ENCODE peak calls at places on chromosomes 6 and 20, in seven cellular contexts. P is GM12878, S is SK-N-SH, H is H1, O is HCT116, C is K562, N is HepG2. V is an unnamed sample.

GRCh38 chr20:16459019-16459700 is 114.1 kb downstream of the KIF16B start:
- DNase-seq in P (no peak), N (no peak), H (no peak), S (no peak), C (peak), O (no peak), V (no peak)

GRCh38 chr20:63441777-63442493 is 30.5 kb downstream of the KCNQ2 start:
- DNase-seq in O (peak), S (peak), C (no peak), H (peak), P (peak), N (peak), V (peak)

GRCh38 chr20:31811796-31812728 is 7.1 kb upstream of the MYLK2 start:
- DNase-seq in N (no peak), C (peak), O (no peak), H (no peak), S (no peak), P (no peak), V (no peak)

GRCh38 chr6:125020385-125020784 is 58.1 kb downstream of the RNF217 start:
- DNase-seq in C (peak), O (no peak), S (no peak), N (no peak), P (no peak), H (no peak), V (no peak)

GRCh38 chr20:49989234-49990065 is 6.7 kb downstream of the SNAI1 start:
- DNase-seq in P (no peak), N (no peak), H (peak), S (peak), C (peak), O (no peak), V (no peak)

GRCh38 chr20:43667341-43668132 is 623 bp downstream of the MYBL2 start:
- DNase-seq in P (no peak), H (peak), N (no peak), O (no peak), S (peak), C (peak), V (peak)

GRCh38 chr20:9427977-9428607 is 86.3 kb upstream of the LAMP5 start:
- DNase-seq in S (no peak), C (no peak), O (no peak), H (no peak), P (no peak), N (no peak), V (no peak)

GRCh38 chr6:146860583-146860982 is 261.8 kb downstream of the ADGB start:
- DNase-seq in P (no peak), C (no peak), H (no peak), O (no peak), S (peak), N (no peak), V (peak)

GRCh38 chr6:84193140-84193708 is 34.2 kb downstream of the CEP162 start:
- DNase-seq in C (no peak), S (no peak), O (peak), N (no peak), P (no peak), H (no peak), V (no peak)

DNA sequence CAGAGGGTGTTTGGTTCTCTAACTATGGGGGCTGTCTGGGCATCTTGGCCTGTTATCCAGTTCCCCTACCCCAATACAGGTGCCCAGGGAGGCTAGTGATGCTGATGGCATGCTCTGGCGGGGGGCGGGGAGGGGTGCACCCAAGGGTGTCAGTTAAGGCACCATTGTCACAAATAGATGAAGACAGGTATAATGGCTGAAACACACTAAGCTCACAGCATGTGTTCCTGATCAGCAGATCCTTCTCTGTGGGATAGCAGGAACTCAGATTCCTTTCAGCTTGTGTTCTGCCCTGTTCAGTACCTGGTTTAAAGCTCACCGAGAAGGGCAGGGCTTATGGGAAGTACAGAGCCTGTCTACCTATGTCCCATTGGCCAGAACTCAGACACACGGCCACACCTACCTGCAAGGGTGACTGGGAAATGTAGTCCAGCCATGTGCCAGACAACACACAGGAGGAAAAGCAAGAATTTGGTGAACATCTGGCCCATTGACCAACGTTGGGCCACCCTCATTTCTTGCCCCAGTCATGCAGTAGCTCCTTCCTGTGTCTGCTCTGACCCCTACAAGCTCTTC is 3.4 kb upstream of the RSPO4 start:
- DNase-seq in P (peak), S (peak), C (peak), O (peak), N (peak), H (peak), V (peak)
- TF ChIP-seq JUND in P (no peak), S (no peak), C (no peak), O (no peak), N (no peak), H (no peak), V (no peak)

DNA sequence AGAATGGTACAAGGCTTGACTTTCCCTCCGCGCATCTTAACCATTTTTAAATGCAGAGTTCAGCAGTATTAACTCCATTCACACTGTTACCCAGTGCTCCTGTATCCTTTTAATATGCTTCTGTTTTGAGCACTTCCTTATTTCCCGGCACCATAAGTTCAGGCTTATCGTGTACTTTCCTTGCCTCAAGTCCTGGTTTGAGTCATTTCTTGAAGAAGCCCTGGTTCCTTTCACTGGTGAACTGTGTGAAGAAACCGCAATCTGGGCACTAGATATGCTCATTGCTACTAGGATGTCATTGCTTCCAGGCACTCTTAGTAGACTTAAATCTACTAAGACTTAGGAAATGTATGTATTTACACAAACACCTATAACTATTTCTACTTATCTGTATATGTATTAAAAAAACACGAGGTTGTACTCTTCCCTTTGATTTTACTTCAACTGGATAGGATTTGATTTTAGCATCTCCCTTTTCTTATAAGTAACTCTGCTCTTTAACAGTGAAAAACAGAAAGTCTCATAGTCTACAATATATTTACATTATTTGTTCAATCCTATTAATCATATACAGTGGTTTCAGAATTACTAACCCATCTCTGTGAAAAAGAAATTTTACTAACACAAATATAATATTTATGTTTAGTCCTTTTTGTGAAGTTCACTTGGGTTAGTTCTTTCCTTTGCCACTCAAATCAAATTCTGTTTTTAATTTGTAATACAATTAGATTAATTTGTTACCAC is 135.5 kb downstream of the CDKAL1 start:
- DNase-seq in C (no peak), N (no peak), H (no peak), O (no peak), P (peak), S (no peak), V (no peak)
- TF ChIP-seq JUND in C (no peak), N (no peak), H (no peak), O (no peak), P (peak), S (no peak), V (no peak)

DNA sequence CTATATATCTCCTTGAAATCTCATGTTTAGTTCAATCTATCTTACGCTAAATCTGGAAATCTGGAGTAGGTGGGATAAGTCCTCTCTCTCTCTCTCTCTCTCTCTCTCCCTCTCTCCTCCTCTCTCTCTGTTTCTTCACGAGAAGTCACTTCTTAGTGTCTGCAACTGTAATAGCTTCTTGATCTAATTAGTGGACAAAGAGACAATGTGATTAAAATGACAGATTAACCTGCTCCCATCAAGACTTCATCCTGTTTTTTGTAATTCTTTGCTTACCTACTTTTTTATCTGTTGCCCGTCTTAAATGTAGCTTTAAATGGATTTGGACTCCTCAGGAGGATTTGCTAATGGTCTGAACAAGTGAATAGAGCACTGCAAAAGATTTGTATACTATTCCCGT is 2.5 kb upstream of the FYN start:
- DNase-seq in C (no peak), P (no peak), S (no peak), N (no peak), O (no peak), H (no peak), V (no peak)
- TF ChIP-seq JUND in C (no peak), P (no peak), S (no peak), N (no peak), O (no peak), H (no peak), V (no peak)

GRCh38 chr20:34171640-34172039 is 59.6 kb upstream of the EIF2S2 start:
- DNase-seq in S (peak), O (no peak), N (no peak), H (no peak), C (no peak), P (no peak), V (no peak)

GRCh38 chr20:34175879-34176278 is 63.8 kb upstream of the EIF2S2 start:
- DNase-seq in H (no peak), P (no peak), N (no peak), C (no peak), O (no peak), S (no peak), V (no peak)

GRCh38 chr20:34177060-34177459 is 64.2 kb upstream of the ASIP start:
- DNase-seq in O (no peak), P (no peak), N (no peak), H (no peak), S (no peak), C (no peak), V (no peak)

GRCh38 chr20:34172926-34173325 is 60.9 kb upstream of the EIF2S2 start:
- DNase-seq in P (no peak), C (no peak), S (no peak), N (no peak), H (no peak), O (no peak), V (no peak)

GRCh38 chr20:34175072-34175471 is 63.0 kb upstream of the EIF2S2 start:
- DNase-seq in H (no peak), P (no peak), C (no peak), O (no peak), S (no peak), N (no peak), V (no peak)
- TF ChIP-seq JUND in H (no peak), P (no peak), C (no peak), O (no peak), S (no peak), N (no peak), V (no peak)

GRCh38 chr6:44005507-44005903 is 121.7 kb downstream of the MRPL14 start:
- DNase-seq in S (no peak), P (no peak), H (no peak), C (no peak), O (no peak), N (no peak), V (no peak)
- TF ChIP-seq JUND in S (no peak), P (no peak), H (no peak), C (no peak), O (no peak), N (no peak), V (no peak)

GRCh38 chr6:130118236-130118635 is 99.9 kb downstream of the L3MBTL3 start:
- DNase-seq in N (no peak), S (no peak), O (no peak), P (no peak), C (no peak), H (no peak), V (no peak)
- TF ChIP-seq JUND in N (no peak), S (no peak), O (no peak), P (no peak), C (no peak), H (no peak), V (no peak)

V was measured in T47D.